ENCODE peak calls at places on chromosomes 7 and 10, in four cellular contexts. F is lung, N is upper lobe of right lung, M is stomach. A is an unnamed sample. For H3K4me1, the result is how much of the 10 kb centered on the place peaks cover.

GRCh38 chr10:129768437-129769355 is 195.4 kb downstream of the EBF3 start:
- DNase-seq in F (no peak), N (peak), M (peak), A (no peak)

GRCh38 chr10:13729959-13730358 is 143.2 kb downstream of the PRPF18 start:
- DNase-seq in F (no peak), N (no peak), M (no peak), A (no peak)

GRCh38 chr10:100133801-100134200 is 52.0 kb downstream of the ERLIN1 start:
- DNase-seq in F (no peak), N (no peak), M (no peak), A (no peak)

GRCh38 chr7:85479918-85480658 is 293.2 kb upstream of the SEMA3D start:
- DNase-seq in F (no peak), N (no peak), M (no peak), A (no peak)

GRCh38 chr10:89151857-89152256 is 55.3 kb downstream of the CH25H start:
- DNase-seq in F (no peak), N (no peak), M (no peak), A (no peak)

GRCh38 chr10:5466451-5466996 is 32.8 kb downstream of the CALML5 start:
- DNase-seq in F (peak), N (peak), M (peak), A (no peak)

GRCh38 chr7:18829101-18829486 is 288.3 kb downstream of the TWIST1 start:
- DNase-seq in F (no peak), N (no peak), M (no peak), A (no peak)

GRCh38 chr10:17633353-17633752 is 10.6 kb upstream of the STAM start:
- DNase-seq in F (no peak), N (no peak), M (no peak), A (no peak)

GRCh38 chr10:45432700-45433472 is 58.9 kb downstream of the ALOX5 start:
- DNase-seq in F (no peak), N (no peak), M (no peak), A (no peak)

GRCh38 chr10:46553238-46554049 is 3.0 kb downstream of the GPRIN2 start:
- DNase-seq in F (peak), N (peak), M (no peak), A (no peak)

GRCh38 chr7:132116369-132116768 is 459.9 kb downstream of the PLXNA4 start:
- DNase-seq in F (no peak), N (no peak), M (no peak), A (no peak)

GRCh38 chr7:5396542-5396941 is 27.1 kb downstream of the TNRC18 start:
- DNase-seq in F (peak), N (peak), M (peak), A (peak)

GRCh38 chr10:67308912-67309311 is 383.1 kb downstream of the LRRTM3 start:
- DNase-seq in F (no peak), N (no peak), M (no peak), A (no peak)

GRCh38 chr7:2602736-2603387 is 28.9 kb upstream of the TTYH3 start:
- DNase-seq in F (no peak), N (no peak), M (no peak), A (no peak)

GRCh38 chr7:29285861-29286260 is 91.3 kb downstream of the CHN2 start:
- DNase-seq in F (no peak), N (no peak), M (no peak), A (no peak)

GRCh38 chr10:88989824-88990527 is 622 bp upstream of the FAS start:
- DNase-seq in F (peak), N (no peak), M (peak), A (no peak)

GRCh38 chr7:1668932-1669485 is 1.1 kb upstream of the ELFN1 start:
- DNase-seq in F (no peak), N (peak), M (no peak), A (no peak)

GRCh38 chr10:125060851-125061556 is 99.4 kb downstream of the CTBP2 start:
- DNase-seq in F (peak), N (peak), M (peak), A (no peak)

GRCh38 chr7:155222578-155222977 is 75.1 kb upstream of the INSIG1 start:
- DNase-seq in F (no peak), N (no peak), M (no peak), A (no peak)

GRCh38 chr10:110462308-110463095 is 35.2 kb upstream of the DUSP5 start:
- DNase-seq in F (no peak), N (no peak), M (no peak), A (no peak)

GRCh38 chr7:44075296-44076075 is 6.8 kb downstream of the POLM start:
- DNase-seq in F (no peak), N (no peak), M (no peak), A (no peak)

GRCh38 chr7:5183155-5183554 is 6.9 kb upstream of the WIPI2 start:
- DNase-seq in F (no peak), N (peak), M (peak), A (no peak)

GRCh38 chr7:115217373-115217772 is 295.5 kb downstream of the MDFIC start:
- DNase-seq in F (no peak), N (no peak), M (no peak), A (no peak)

GRCh38 chr10:75276029-75276872 is 40.5 kb upstream of the COMTD1 start:
- DNase-seq in F (no peak), N (peak), M (peak), A (no peak)

GRCh38 chr7:41977165-41977651 is 259.8 kb downstream of the GLI3 start:
- DNase-seq in F (no peak), N (no peak), M (no peak), A (no peak)

GRCh38 chr10:96416643-96417042 is 57.8 kb upstream of the OPALIN start:
- DNase-seq in F (peak), N (no peak), M (no peak), A (no peak)

GRCh38 chr10:132342553-132342952 is 10.6 kb downstream of the LRRC27 start:
- DNase-seq in F (no peak), N (no peak), M (no peak), A (no peak)

GRCh38 chr7:45717537-45718235 is 143.5 kb downstream of the ADCY1 start:
- DNase-seq in F (no peak), N (peak), M (no peak), A (no peak)

GRCh38 chr7:45716380-45717203 is 142.4 kb downstream of the ADCY1 start:
- DNase-seq in F (no peak), N (peak), M (peak), A (no peak)

GRCh38 chr7:45714521-45714820 is 140.3 kb downstream of the ADCY1 start:
- DNase-seq in F (peak), N (peak), M (no peak), A (no peak)

GRCh38 chr7:45713669-45714520 is 139.7 kb downstream of the ADCY1 start:
- DNase-seq in F (peak), N (peak), M (no peak), A (no peak)

DNA sequence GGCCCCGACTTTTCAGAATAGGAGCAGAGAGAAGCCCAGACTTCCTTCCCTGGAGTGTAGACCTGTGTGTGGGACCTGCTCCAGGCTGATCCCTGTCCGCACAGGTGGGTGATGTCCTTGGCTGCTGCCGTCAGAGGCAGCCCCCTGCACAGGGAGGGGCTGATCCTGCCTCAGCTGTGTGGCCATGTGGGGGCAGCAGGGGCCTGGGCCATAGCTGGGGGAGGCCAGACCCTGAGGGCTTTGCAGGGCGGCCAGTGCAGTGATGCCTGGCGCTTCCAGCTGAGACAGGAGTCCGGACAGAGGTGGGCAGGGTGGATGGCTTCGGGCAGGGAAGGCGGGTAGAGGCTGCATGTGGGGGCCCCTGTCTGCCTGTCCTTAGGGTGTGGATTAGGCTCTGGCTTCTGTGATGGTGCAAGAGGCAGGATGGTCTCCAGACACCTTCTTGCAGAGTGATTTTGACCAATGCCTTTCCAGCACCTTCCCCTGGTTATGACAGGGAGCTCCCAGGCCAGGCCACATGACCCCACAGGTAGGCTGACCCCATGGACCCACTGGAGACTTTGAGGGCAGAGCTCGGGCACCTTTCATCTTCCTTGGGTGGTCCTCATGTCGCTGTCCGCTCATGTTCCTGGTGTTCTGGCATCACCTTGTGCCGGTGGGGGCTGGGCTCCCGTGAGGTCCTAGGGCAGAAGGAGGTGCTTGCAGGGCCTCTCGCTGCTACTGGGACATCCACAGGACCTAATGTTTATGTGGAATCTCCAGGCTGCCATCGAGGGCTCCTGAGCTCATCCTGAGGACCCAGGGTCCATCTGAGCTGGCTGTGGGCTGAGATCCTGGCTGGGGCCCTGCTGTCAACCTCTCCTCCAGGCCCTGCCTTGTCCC is 141.5 kb downstream of the ADCY1 start:
- DNase-seq in F (peak), N (peak), M (no peak), A (no peak)
- H3K4me1 ChIP-seq in F (under half), N (under half), M (under half), A (under half)

DNA sequence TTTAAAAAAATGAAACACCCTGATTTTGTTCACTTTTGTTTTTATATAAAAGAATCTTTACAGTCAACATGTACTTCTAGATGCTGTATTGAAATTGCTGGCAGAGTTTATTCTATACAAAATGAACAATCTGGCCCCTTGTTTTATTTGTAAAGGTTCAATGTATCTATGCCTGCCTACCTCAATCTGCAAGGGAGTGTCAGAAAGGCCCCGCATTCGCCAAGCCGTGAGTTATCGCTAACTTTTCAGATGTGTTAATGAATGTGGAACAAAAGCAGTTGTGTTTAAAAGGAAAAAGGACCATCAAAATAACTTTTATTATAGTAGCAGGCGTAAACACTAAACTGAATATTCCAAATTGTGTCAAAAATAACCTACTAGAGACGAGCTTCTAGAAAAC is 14.6 kb downstream of the LUC7L2 start:
- DNase-seq in F (no peak), N (no peak), M (no peak), A (no peak)
- H3K4me1 ChIP-seq in F (under half), N (under half), M (under half), A (under half)

GRCh38 chr7:127911968-127912511 is 119.2 kb downstream of the LRRC4 start:
- DNase-seq in F (no peak), N (no peak), M (no peak), A (no peak)

GRCh38 chr7:127916735-127917134 is 114.5 kb downstream of the LRRC4 start:
- DNase-seq in F (no peak), N (no peak), M (no peak), A (no peak)

GRCh38 chr7:127912901-127913300 is 118.3 kb downstream of the LRRC4 start:
- DNase-seq in F (no peak), N (no peak), M (no peak), A (no peak)

GRCh38 chr7:127913686-127914085 is 117.6 kb downstream of the LRRC4 start:
- DNase-seq in F (no peak), N (no peak), M (no peak), A (no peak)

DNA sequence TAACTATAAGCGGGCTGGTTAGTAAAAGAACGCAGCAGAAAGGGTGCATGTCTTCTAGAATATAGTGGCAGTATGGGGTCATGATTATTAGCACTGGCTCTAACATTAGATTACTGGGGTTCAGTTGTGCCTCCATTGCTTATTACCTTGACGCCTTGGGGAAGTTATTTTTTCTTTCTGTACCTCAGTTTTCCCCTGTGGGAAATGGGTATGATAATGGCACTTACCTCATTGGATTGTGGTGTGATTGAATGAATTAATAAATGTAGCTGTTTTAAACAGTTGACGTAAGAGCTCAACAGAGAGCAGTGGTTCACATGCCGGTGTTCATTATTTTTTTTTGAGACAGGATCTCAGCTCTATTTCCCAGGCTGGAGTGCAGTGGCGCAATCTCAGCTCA is 116.5 kb downstream of the LRRC4 start:
- DNase-seq in F (no peak), N (no peak), M (no peak), A (no peak)
- H3K4me1 ChIP-seq in F (under half), N (under half), M (under half), A (under half)

GRCh38 chr7:101819183-101819582 is 1.8 kb downstream of the CUX1 start:
- DNase-seq in F (no peak), N (no peak), M (no peak), A (no peak)

GRCh38 chr7:101817930-101818698 is 688 bp downstream of the CUX1 start:
- DNase-seq in F (no peak), N (no peak), M (no peak), A (no peak)

GRCh38 chr7:101819913-101820522 is 2.6 kb downstream of the CUX1 start:
- DNase-seq in F (no peak), N (no peak), M (no peak), A (no peak)

GRCh38 chr7:101817031-101817929 is at the start of gene CUX1:
- DNase-seq in F (no peak), N (peak), M (peak), A (peak)

GRCh38 chr7:101818699-101819071 is 1.3 kb downstream of the CUX1 start:
- DNase-seq in F (no peak), N (no peak), M (no peak), A (no peak)
- H3K4me1 ChIP-seq in F (under half), N (under half), M (under half), A (under half)